ENCODE peak calls at places on chromosomes 1 and 21, in four cellular contexts. V is GM13976, P is progenitor cell of endocrine pancreas, W is HCT116. I is an unnamed sample.

GRCh38 chr1:163298340-163298739 is 23.4 kb upstream of the NUF2 start:
- DNase-seq in W (no peak), P (no peak), V (no peak), I (no peak)

GRCh38 chr1:85678193-85678592 is 30.0 kb downstream of the ZNHIT6 start:
- DNase-seq in W (no peak), V (no peak), P (no peak), I (no peak)

GRCh38 chr1:215793210-215793609 is 226.1 kb downstream of the KCTD3 start:
- DNase-seq in V (no peak), W (no peak), P (no peak), I (no peak)

GRCh38 chr1:8083739-8084484 is 57.8 kb upstream of the ERRFI1 start:
- DNase-seq in P (no peak), V (no peak), W (no peak), I (no peak)

GRCh38 chr1:219745070-219745469 is 132.2 kb upstream of the ZC3H11B start:
- DNase-seq in P (no peak), W (no peak), V (no peak), I (no peak)

GRCh38 chr1:53860967-53861411 is 22.9 kb upstream of the NDC1 start:
- DNase-seq in P (peak), V (peak), W (peak), I (peak)

GRCh38 chr1:9787702-9788101 is 36.1 kb downstream of the CLSTN1 start:
- DNase-seq in V (peak), W (no peak), P (no peak), I (no peak)

GRCh38 chr1:4165901-4166300 is 265.8 kb upstream of the C1orf174 start:
- DNase-seq in W (no peak), P (no peak), V (no peak), I (no peak)

GRCh38 chr1:244833734-244834595 is 1.5 kb upstream of the COX20 start:
- DNase-seq in P (peak), V (no peak), W (peak), I (peak)
- TF ChIP-seq CTCF in P (peak), V (no peak), W (peak), I (no peak)

DNA sequence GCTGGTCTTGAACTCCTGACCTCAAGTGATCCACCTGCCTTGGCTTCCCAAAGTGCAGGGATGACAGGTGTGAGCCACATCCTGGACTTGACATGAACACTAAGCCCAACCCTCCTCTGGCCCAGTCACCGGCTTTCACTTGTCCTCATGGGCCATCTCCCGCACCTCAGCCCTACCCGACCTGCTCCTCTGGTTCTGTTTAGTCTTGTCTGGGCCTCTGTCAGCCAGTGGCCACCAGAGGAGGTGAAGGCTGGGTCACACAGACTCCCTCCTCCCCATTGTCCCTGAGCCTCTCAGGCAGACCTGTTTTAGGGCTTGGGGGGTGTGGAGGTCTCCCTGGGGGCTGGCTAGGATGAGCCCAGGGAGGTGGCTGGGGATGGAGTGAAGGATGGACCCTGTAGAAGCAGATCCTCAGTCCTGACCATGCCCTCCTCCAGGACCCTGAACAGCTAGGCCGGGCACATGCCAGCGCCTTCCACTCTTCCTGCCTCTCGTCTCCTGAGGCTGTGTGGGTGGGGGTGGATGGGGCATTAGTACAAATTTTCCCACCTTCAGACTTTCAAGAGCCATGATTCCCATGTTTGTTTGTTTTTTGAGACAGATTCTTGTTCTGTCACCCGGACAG is 26.1 kb upstream of the UMODL1 start:
- DNase-seq in P (no peak), W (no peak), V (no peak), I (no peak)
- TF ChIP-seq CTCF in P (no peak), W (no peak), V (no peak), I (no peak)

GRCh38 chr1:156054500-156055342 is at the start of gene LAMTOR2:
- DNase-seq in W (peak), V (peak), P (peak), I (peak)
- TF ChIP-seq CTCF in W (no peak), V (no peak), P (no peak), I (no peak)

DNA sequence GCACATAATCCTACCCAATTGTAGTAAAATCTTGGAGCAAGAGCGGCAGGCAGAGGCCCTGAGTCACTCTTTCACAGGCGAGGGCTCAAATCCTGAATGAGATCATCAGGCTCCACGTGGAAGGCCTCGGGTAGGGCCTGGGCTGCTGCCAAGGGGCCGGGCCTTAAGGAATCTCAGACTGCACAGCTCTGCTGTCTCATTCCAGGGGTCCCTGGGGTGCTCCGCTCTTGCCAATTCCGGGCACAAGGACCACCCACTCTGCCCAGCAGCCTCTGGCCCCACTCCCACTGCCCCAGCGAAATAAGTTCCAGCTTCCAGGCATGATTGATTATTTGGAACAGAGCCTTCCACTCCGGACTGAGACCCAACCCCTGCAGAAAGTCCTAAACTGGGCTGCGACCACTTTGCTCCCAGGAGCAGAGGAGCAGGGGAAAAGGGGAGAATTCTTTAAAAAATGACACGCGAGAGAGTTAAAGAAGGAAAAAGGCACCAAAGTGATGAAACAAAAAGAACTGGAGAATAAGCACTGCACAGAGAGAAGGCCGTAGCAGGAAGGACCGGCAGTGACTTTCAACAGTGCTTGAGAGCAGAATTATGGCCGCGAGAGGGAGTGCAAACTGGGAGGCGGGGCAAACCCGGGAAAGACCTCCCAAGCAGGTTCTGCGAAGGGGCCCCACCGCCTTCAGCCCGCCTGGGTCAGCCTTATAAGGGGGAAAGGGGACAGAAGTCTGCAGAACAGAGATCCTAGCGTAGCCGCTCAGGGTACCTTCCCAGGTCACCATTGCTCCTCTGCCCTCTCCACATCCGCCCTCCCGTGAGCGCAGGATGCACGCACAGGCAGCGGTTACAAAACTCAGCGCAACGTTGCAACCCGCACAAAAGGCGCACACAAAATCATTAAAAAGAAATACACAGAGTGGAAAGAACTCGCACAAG is 2.0 kb downstream of the ADAMTS1 start:
- DNase-seq in P (peak), V (no peak), W (no peak), I (peak)
- TF ChIP-seq CTCF in P (peak), V (no peak), W (no peak), I (peak)

DNA sequence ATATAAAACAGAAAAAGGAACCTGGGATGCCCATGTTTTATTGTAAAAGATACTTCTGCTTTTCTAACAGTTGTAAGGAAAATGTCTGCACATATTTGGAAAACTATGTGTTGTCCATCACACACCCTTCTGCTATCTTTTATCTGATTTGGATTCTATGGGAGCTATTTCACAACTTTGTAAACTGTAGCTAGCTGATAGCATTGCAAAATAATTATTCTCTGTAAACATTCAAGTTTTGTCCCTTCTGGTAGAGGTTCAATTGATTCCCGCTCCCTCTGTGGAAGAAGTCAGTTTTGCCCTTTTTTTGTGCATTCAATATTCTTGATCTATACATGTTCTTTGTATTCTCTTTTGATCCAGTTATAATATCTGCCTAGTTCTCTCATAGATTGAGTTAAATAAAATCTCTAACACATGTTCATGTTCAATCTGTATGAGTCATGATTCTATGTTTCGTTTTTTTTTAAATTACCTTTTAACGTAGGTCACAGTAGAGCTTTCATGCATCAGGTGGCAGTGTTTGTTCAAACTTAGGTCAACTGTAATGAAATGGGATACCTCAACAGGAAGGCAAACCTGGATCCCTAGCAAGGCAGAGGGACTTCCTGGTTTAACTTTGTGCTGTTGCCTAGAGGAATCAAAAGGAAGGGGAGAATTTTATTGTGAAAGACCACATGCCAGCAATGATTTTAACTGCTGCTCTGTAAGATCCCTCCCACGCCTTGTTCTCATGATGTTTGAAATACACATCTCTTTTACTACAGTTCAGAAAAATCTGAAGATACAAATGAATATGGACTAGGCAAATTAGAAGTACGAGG is 26.0 kb upstream of the BCL9 start:
- DNase-seq in V (no peak), P (no peak), W (peak), I (peak)
- TF ChIP-seq CTCF in V (no peak), P (peak), W (peak), I (peak)

DNA sequence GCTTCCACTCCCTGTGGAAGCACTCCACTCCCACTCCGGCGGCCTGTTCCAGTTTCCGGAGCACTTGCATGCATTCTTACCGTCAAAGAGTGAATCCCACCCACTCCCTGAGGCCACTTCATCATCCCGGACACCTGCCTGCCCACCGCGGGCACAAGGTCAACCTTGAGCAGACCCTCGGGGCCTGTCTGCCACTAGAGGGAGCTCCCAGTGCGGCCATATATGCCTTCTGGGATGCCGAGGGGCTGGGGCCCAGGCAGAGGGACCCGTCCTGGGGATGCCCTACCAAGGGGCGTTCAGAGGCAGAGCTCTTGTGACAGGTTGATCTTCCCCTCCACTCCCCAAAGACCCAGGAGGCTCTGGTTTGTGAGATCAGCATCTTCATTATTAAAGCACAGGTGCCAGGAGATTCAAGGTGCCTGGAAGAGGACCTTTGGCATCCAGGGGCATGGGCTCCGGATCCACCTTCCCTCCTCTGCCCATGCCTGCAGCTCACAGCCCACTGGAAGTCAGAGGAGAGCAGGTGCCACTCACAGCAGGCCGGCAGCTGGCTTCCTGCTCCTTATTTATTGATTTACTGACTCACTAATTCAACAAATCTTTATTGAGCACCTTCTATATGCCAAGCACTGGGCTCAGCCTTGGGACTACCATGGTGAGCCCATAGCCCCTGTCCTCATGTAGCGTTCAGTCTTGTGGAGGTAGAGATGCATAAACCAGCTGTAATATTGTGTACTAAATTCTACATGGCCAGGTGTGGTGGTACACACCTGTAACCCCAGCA is 47.3 kb downstream of the UBIAD1 start:
- DNase-seq in V (peak), P (peak), W (no peak), I (peak)
- TF ChIP-seq CTCF in V (peak), P (peak), W (peak), I (peak)

GRCh38 chr1:239913141-239913585 is 178.5 kb upstream of the FMN2 start:
- DNase-seq in V (no peak), P (no peak), W (no peak), I (no peak)

GRCh38 chr1:239912471-239912870 is 179.2 kb upstream of the FMN2 start:
- DNase-seq in P (no peak), W (no peak), V (no peak), I (no peak)

GRCh38 chr1:239909894-239910293 is 181.8 kb upstream of the FMN2 start:
- DNase-seq in W (no peak), P (no peak), V (no peak), I (no peak)

GRCh38 chr1:239918633-239919032 is 173.1 kb upstream of the FMN2 start:
- DNase-seq in P (no peak), V (no peak), W (no peak), I (no peak)

GRCh38 chr1:239914827-239915231 is 176.9 kb upstream of the FMN2 start:
- DNase-seq in W (no peak), P (no peak), V (no peak), I (no peak)
- TF ChIP-seq CTCF in W (no peak), P (no peak), V (no peak), I (no peak)

DNA sequence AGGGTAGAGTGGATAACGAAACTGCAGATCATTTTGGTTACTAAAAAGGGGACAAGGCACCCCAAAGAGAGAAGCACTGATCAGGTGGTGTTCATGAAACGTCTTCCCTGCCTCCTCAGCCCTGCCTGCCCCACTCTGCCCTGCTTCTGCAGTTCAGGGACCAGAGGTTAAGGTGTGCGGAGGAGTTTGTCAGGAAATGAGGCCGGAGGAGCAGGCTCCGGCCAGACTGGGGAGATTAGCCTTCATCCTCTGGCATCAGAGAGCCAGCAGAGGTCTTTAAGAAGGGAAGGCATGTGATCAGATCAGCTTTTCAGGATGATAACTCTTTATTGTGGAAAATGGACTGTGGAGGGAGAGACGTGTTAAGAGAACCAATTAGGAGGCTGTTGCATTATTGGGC is 291.9 kb upstream of the NR5A2 start:
- DNase-seq in P (no peak), W (no peak), V (no peak), I (no peak)
- TF ChIP-seq CTCF in P (no peak), W (no peak), V (no peak), I (no peak)

GRCh38 chr1:228810385-228810784 is 75.1 kb downstream of the RHOU start:
- DNase-seq in V (no peak), W (no peak), P (no peak), I (no peak)
- TF ChIP-seq CTCF in V (no peak), W (no peak), P (no peak), I (no peak)